ENCODE peak calls at places on chromosome 1, in eight cellular contexts. One of them, this sample, is unnamed.

GRCh38 chr1:93778457-93778856 is 96.8 kb upstream of the BCAR3 start:
- DNase-seq in MM.1S: no peak
- DNase-seq in mammary epithelial cell: no peak
- DNase-seq in PC-9: no peak
- DNase-seq in neural progenitor cell: no peak
- DNase-seq in fibroblast of lung: no peak
- DNase-seq in GM23248: no peak
- DNase-seq in HCT116: no peak
- DNase-seq in this sample: no peak

GRCh38 chr1:2198571-2198970 is 4.0 kb upstream of the FAAP20 start:
- DNase-seq in MM.1S: no peak
- DNase-seq in mammary epithelial cell: peak; percentile 24
- DNase-seq in PC-9: no peak
- DNase-seq in neural progenitor cell: no peak
- DNase-seq in fibroblast of lung: no peak
- DNase-seq in GM23248: no peak
- DNase-seq in HCT116: no peak
- DNase-seq in this sample: no peak

GRCh38 chr1:2628191-2628932 is 4.5 kb downstream of the MMEL1 start:
- DNase-seq in MM.1S: no peak
- DNase-seq in mammary epithelial cell: no peak
- DNase-seq in PC-9: no peak
- DNase-seq in neural progenitor cell: peak; percentile 39
- DNase-seq in fibroblast of lung: no peak
- DNase-seq in GM23248: no peak
- DNase-seq in HCT116: no peak
- DNase-seq in this sample: no peak

GRCh38 chr1:179816196-179816960 is 61.2 kb downstream of the TOR1AIP2 start:
- DNase-seq in MM.1S: no peak
- DNase-seq in mammary epithelial cell: no peak
- DNase-seq in PC-9: no peak
- DNase-seq in neural progenitor cell: no peak
- DNase-seq in fibroblast of lung: peak; percentile 21
- DNase-seq in GM23248: no peak
- DNase-seq in HCT116: no peak
- DNase-seq in this sample: peak; percentile 40

GRCh38 chr1:172321429-172321828 is 99.1 kb upstream of the C1orf105 start:
- DNase-seq in MM.1S: no peak
- DNase-seq in mammary epithelial cell: no peak
- DNase-seq in PC-9: no peak
- DNase-seq in neural progenitor cell: no peak
- DNase-seq in fibroblast of lung: peak; percentile 58
- DNase-seq in GM23248: peak; percentile 83
- DNase-seq in HCT116: no peak
- DNase-seq in this sample: no peak

GRCh38 chr1:176976771-176977170 is 187.7 kb downstream of the ASTN1 start:
- DNase-seq in MM.1S: no peak
- DNase-seq in mammary epithelial cell: no peak
- DNase-seq in PC-9: no peak
- DNase-seq in neural progenitor cell: no peak
- DNase-seq in fibroblast of lung: no peak
- DNase-seq in GM23248: no peak
- DNase-seq in HCT116: no peak
- DNase-seq in this sample: no peak

GRCh38 chr1:3161130-3161840 is 92.3 kb downstream of the PRDM16 start:
- DNase-seq in MM.1S: no peak
- DNase-seq in mammary epithelial cell: no peak
- DNase-seq in PC-9: no peak
- DNase-seq in neural progenitor cell: no peak
- DNase-seq in fibroblast of lung: no peak
- DNase-seq in GM23248: no peak
- DNase-seq in HCT116: no peak
- DNase-seq in this sample: no peak

GRCh38 chr1:43981135-43981491 is 2.1 kb downstream of the B4GALT2 start:
- DNase-seq in MM.1S: no peak
- DNase-seq in mammary epithelial cell: peak; percentile 53
- DNase-seq in PC-9: no peak
- DNase-seq in neural progenitor cell: no peak
- DNase-seq in fibroblast of lung: no peak
- DNase-seq in GM23248: no peak
- DNase-seq in HCT116: no peak
- DNase-seq in this sample: no peak

GRCh38 chr1:205065666-205066065 is 18.6 kb downstream of the TMEM81 start:
- DNase-seq in MM.1S: no peak
- DNase-seq in mammary epithelial cell: no peak
- DNase-seq in PC-9: no peak
- DNase-seq in neural progenitor cell: no peak
- DNase-seq in fibroblast of lung: no peak
- DNase-seq in GM23248: no peak
- DNase-seq in HCT116: no peak
- DNase-seq in this sample: no peak

GRCh38 chr1:214493126-214493796 is 58.1 kb downstream of the PTPN14 start:
- DNase-seq in MM.1S: no peak
- DNase-seq in mammary epithelial cell: no peak
- DNase-seq in PC-9: no peak
- DNase-seq in neural progenitor cell: no peak
- DNase-seq in fibroblast of lung: no peak
- DNase-seq in GM23248: peak; percentile 84
- DNase-seq in HCT116: no peak
- DNase-seq in this sample: no peak

GRCh38 chr1:26373281-26373680 is 731 bp upstream of the ZNF683 start:
- DNase-seq in MM.1S: no peak
- DNase-seq in mammary epithelial cell: no peak
- DNase-seq in PC-9: no peak
- DNase-seq in neural progenitor cell: no peak
- DNase-seq in fibroblast of lung: no peak
- DNase-seq in GM23248: no peak
- DNase-seq in HCT116: no peak
- DNase-seq in this sample: no peak

GRCh38 chr1:204152310-204153044 is 633 bp upstream of the ETNK2 start:
- DNase-seq in MM.1S: no peak
- DNase-seq in mammary epithelial cell: no peak
- DNase-seq in PC-9: no peak
- DNase-seq in neural progenitor cell: no peak
- DNase-seq in fibroblast of lung: no peak
- DNase-seq in GM23248: no peak
- DNase-seq in HCT116: no peak
- DNase-seq in this sample: no peak

GRCh38 chr1:210527091-210527490 is 198.4 kb downstream of the HHAT start:
- DNase-seq in MM.1S: no peak
- DNase-seq in mammary epithelial cell: no peak
- DNase-seq in PC-9: no peak
- DNase-seq in neural progenitor cell: no peak
- DNase-seq in fibroblast of lung: no peak
- DNase-seq in GM23248: no peak
- DNase-seq in HCT116: no peak
- DNase-seq in this sample: no peak

GRCh38 chr1:72606216-72606615 is 323.9 kb upstream of the NEGR1 start:
- DNase-seq in MM.1S: no peak
- DNase-seq in mammary epithelial cell: no peak
- DNase-seq in PC-9: no peak
- DNase-seq in neural progenitor cell: peak; percentile 4
- DNase-seq in fibroblast of lung: no peak
- DNase-seq in GM23248: no peak
- DNase-seq in HCT116: no peak
- DNase-seq in this sample: no peak

GRCh38 chr1:232880354-232880753 is 70.1 kb upstream of the NTPCR start:
- DNase-seq in MM.1S: no peak
- DNase-seq in mammary epithelial cell: peak; percentile 14
- DNase-seq in PC-9: no peak
- DNase-seq in neural progenitor cell: peak; percentile 40
- DNase-seq in fibroblast of lung: peak; percentile 44
- DNase-seq in GM23248: peak; percentile 55
- DNase-seq in HCT116: peak; percentile 50
- DNase-seq in this sample: peak; percentile 53

GRCh38 chr1:192489748-192490147 is 85.8 kb upstream of the RGS1 start:
- DNase-seq in MM.1S: peak; percentile 83
- DNase-seq in mammary epithelial cell: peak; percentile 85
- DNase-seq in PC-9: peak; percentile 81
- DNase-seq in neural progenitor cell: no peak
- DNase-seq in fibroblast of lung: peak; percentile 92
- DNase-seq in GM23248: peak; percentile 96
- DNase-seq in HCT116: no peak
- DNase-seq in this sample: peak; percentile 84

GRCh38 chr1:204623365-204623893 is 62.1 kb downstream of the LRRN2 start:
- DNase-seq in MM.1S: no peak
- DNase-seq in mammary epithelial cell: peak; percentile 41
- DNase-seq in PC-9: peak; percentile 80
- DNase-seq in neural progenitor cell: peak; percentile 21
- DNase-seq in fibroblast of lung: peak; percentile 69
- DNase-seq in GM23248: peak; percentile 51
- DNase-seq in HCT116: peak; percentile 26
- DNase-seq in this sample: peak; percentile 79

GRCh38 chr1:89609781-89610456 is 23.0 kb upstream of the LRRC8C start:
- DNase-seq in MM.1S: no peak
- DNase-seq in mammary epithelial cell: no peak
- DNase-seq in PC-9: no peak
- DNase-seq in neural progenitor cell: no peak
- DNase-seq in fibroblast of lung: no peak
- DNase-seq in GM23248: no peak
- DNase-seq in HCT116: no peak
- DNase-seq in this sample: no peak

GRCh38 chr1:147580200-147580557 is 38.9 kb downstream of the BCL9 start:
- DNase-seq in MM.1S: no peak
- DNase-seq in mammary epithelial cell: peak; percentile 46
- DNase-seq in PC-9: no peak
- DNase-seq in neural progenitor cell: no peak
- DNase-seq in fibroblast of lung: peak; percentile 55
- DNase-seq in GM23248: peak; percentile 18
- DNase-seq in HCT116: no peak
- DNase-seq in this sample: no peak

GRCh38 chr1:86825294-86825693 is 88.6 kb downstream of the SELENOF start:
- DNase-seq in MM.1S: no peak
- DNase-seq in mammary epithelial cell: no peak
- DNase-seq in PC-9: no peak
- DNase-seq in neural progenitor cell: no peak
- DNase-seq in fibroblast of lung: peak; percentile 27
- DNase-seq in GM23248: peak; percentile 35
- DNase-seq in HCT116: no peak
- DNase-seq in this sample: no peak

GRCh38 chr1:92833840-92834239 is 2.0 kb downstream of the RPL5 start:
- DNase-seq in MM.1S: no peak
- DNase-seq in mammary epithelial cell: no peak
- DNase-seq in PC-9: no peak
- DNase-seq in neural progenitor cell: no peak
- DNase-seq in fibroblast of lung: no peak
- DNase-seq in GM23248: no peak
- DNase-seq in HCT116: no peak
- DNase-seq in this sample: no peak

GRCh38 chr1:44420535-44420934 is 15.5 kb downstream of the RNF220 start:
- DNase-seq in MM.1S: no peak
- DNase-seq in mammary epithelial cell: no peak
- DNase-seq in PC-9: no peak
- DNase-seq in neural progenitor cell: no peak
- DNase-seq in fibroblast of lung: no peak
- DNase-seq in GM23248: no peak
- DNase-seq in HCT116: no peak
- DNase-seq in this sample: no peak

GRCh38 chr1:227758366-227758765 is 23.1 kb downstream of the SNAP47 start:
- DNase-seq in MM.1S: no peak
- DNase-seq in mammary epithelial cell: no peak
- DNase-seq in PC-9: no peak
- DNase-seq in neural progenitor cell: no peak
- DNase-seq in fibroblast of lung: no peak
- DNase-seq in GM23248: no peak
- DNase-seq in HCT116: no peak
- DNase-seq in this sample: peak; percentile 45
- H4K20me1 ChIP-seq in MM.1S: no peaks in the 10 kb centered on the region
- H4K20me1 ChIP-seq in mammary epithelial cell: no peaks in the 10 kb centered on the region
- H4K20me1 ChIP-seq in PC-9: peaks cover 43% of the 10 kb centered on the region
- H4K20me1 ChIP-seq in neural progenitor cell: peaks cover 31% of the 10 kb centered on the region
- H4K20me1 ChIP-seq in fibroblast of lung: no peaks in the 10 kb centered on the region
- H4K20me1 ChIP-seq in GM23248: peaks cover 13% of the 10 kb centered on the region
- H4K20me1 ChIP-seq in HCT116: no peaks in the 10 kb centered on the region
- H4K20me1 ChIP-seq in this sample: peaks cover 20% of the 10 kb centered on the region

DNA sequence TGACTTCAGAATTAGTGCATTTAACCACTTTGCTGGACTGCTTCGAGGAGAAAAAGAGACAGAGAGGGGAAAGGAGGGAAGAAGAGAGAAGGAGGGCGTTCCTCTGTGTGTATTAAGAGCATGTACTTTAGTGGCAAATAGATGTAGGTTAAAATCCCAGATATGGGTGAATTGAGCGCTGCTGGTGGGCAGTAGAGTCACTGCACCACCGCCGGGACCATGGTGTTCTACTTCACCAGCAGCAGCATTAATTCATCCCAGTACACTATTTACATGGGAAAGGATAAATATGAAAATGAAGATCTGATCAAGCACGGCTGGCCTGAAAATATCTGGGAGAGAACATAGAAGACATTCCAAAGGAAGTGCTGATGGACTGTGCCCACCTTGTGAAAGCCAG is 20.9 kb upstream of the PPIE start:
- DNase-seq in MM.1S: no peak
- DNase-seq in mammary epithelial cell: no peak
- DNase-seq in PC-9: no peak
- DNase-seq in neural progenitor cell: no peak
- DNase-seq in fibroblast of lung: no peak
- DNase-seq in GM23248: no peak
- DNase-seq in HCT116: no peak
- DNase-seq in this sample: no peak
- TF ChIP-seq EZH2 in MM.1S: no peak
- TF ChIP-seq EZH2 in mammary epithelial cell: no peak
- TF ChIP-seq EZH2 in PC-9: no peak
- TF ChIP-seq EZH2 in neural progenitor cell: no peak
- TF ChIP-seq EZH2 in fibroblast of lung: no peak
- TF ChIP-seq EZH2 in GM23248: no peak
- TF ChIP-seq EZH2 in HCT116: no peak
- TF ChIP-seq EZH2 in this sample: no peak

GRCh38 chr1:30820249-30820648 is 62.7 kb upstream of the LAPTM5 start:
- DNase-seq in MM.1S: no peak
- DNase-seq in mammary epithelial cell: no peak
- DNase-seq in PC-9: no peak
- DNase-seq in neural progenitor cell: no peak
- DNase-seq in fibroblast of lung: no peak
- DNase-seq in GM23248: no peak
- DNase-seq in HCT116: no peak
- DNase-seq in this sample: no peak
- H4K20me1 ChIP-seq in MM.1S: no peaks in the 10 kb centered on the region
- H4K20me1 ChIP-seq in mammary epithelial cell: peaks cover 2% of the 10 kb centered on the region
- H4K20me1 ChIP-seq in PC-9: no peaks in the 10 kb centered on the region
- H4K20me1 ChIP-seq in neural progenitor cell: no peaks in the 10 kb centered on the region
- H4K20me1 ChIP-seq in fibroblast of lung: no peaks in the 10 kb centered on the region
- H4K20me1 ChIP-seq in GM23248: no peaks in the 10 kb centered on the region
- H4K20me1 ChIP-seq in HCT116: no peaks in the 10 kb centered on the region
- H4K20me1 ChIP-seq in this sample: no peaks in the 10 kb centered on the region

DNA sequence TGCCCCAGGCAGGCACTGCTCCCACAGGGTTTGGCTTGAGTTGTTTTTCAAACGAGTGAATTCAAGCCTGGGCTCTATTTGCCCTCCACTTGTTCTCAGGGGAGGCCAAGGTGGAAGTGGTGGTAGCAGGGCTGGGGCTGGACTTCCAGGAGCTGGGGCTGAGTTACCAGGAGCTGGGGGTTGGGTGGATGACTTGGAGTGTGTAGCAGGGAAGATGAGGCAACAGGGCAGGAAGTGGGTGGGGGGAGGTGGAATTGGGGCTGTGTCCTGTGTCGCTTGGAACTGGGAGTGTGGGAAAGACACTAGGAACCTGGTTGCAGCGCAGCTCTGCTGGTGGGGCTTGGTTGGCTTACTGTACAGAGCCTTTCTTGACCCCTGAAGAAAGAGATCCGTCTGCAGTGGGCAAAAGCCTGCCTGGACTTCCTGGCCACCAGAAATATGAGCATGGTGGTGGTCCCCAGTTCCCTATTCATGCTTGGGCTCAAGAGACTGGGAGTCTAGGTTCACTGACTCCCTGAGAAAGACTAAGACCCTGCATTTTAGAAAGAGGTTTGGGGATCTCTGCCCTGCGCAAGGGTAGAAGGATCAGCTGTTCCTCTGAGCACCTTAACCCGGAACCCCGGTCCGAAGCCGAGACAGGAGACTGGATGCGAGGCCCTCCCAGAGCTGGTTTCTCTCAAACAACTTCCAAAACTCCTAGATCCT is 3.1 kb downstream of the TFAP2E start:
- DNase-seq in MM.1S: no peak
- DNase-seq in mammary epithelial cell: no peak
- DNase-seq in PC-9: no peak
- DNase-seq in neural progenitor cell: no peak
- DNase-seq in fibroblast of lung: no peak
- DNase-seq in GM23248: peak; percentile 20
- DNase-seq in HCT116: no peak
- DNase-seq in this sample: no peak
- TF ChIP-seq EZH2 in MM.1S: no peak
- TF ChIP-seq EZH2 in mammary epithelial cell: no peak
- TF ChIP-seq EZH2 in PC-9: no peak
- TF ChIP-seq EZH2 in neural progenitor cell: no peak
- TF ChIP-seq EZH2 in fibroblast of lung: no peak
- TF ChIP-seq EZH2 in GM23248: no peak
- TF ChIP-seq EZH2 in HCT116: no peak
- TF ChIP-seq EZH2 in this sample: no peak

This sample was measured in hepatocyte.